ENCODE peak calls at places on chromosomes 12 and 14, in eight cellular contexts. B is NCI-H2107; Q is RPMI7951; E is MV-4-11; S is activated naive CD4-positive, alpha-beta T cell; Y is activated T-helper 1 cell treated with anti-CD3 and anti-CD28 coated beads, Interleukin-2, amount 50 U/mL, for 16 hours; V is B cell; M is H9. P is an unnamed sample.

GRCh38 chr12:57096099-57096572 is 7.2 kb downstream of the NAB2 start:
- DNase-seq in V (no peak), Y (no peak), S (no peak), B (no peak), M (no peak), E (no peak), Q (no peak), P (no peak)

GRCh38 chr12:116458492-116458891 is 100.7 kb upstream of the MAP1LC3B2 start:
- DNase-seq in Y (no peak), V (no peak), B (no peak), E (no peak), Q (no peak), M (no peak), S (no peak), P (no peak)

GRCh38 chr14:59187802-59188460 is 536 bp upstream of the DAAM1 start:
- DNase-seq in Y (peak), S (no peak), V (no peak), E (no peak), M (no peak), B (peak), Q (no peak), P (peak)

GRCh38 chr12:131153016-131153415 is 199.3 kb downstream of the ADGRD1 start:
- DNase-seq in Y (no peak), Q (no peak), S (no peak), V (no peak), E (no peak), M (no peak), B (no peak), P (no peak)

GRCh38 chr14:101633276-101633675 is 72.0 kb downstream of the DIO3 start:
- DNase-seq in Q (no peak), S (no peak), M (no peak), V (no peak), B (no peak), Y (no peak), E (no peak), P (no peak)

GRCh38 chr14:23095196-23096108 is at the start of gene C14orf119:
- DNase-seq in Y (peak), V (peak), E (no peak), M (peak), B (no peak), S (no peak), Q (peak), P (peak)

GRCh38 chr12:114096461-114096860 is 130.3 kb upstream of the RBM19 start:
- DNase-seq in S (no peak), B (no peak), M (no peak), V (no peak), Q (peak), E (no peak), Y (no peak), P (no peak)

GRCh38 chr14:91284791-91285548 is 40.5 kb upstream of the GPR68 start:
- DNase-seq in V (no peak), S (no peak), B (no peak), E (peak), M (no peak), Q (peak), Y (no peak), P (no peak)

GRCh38 chr12:10968765-10969456 is 17.8 kb downstream of the TAS2R50 start:
- DNase-seq in B (no peak), M (no peak), Y (no peak), Q (peak), S (no peak), V (no peak), E (no peak), P (peak)

GRCh38 chr12:109571773-109572505 is 1.4 kb downstream of the MMAB start:
- DNase-seq in S (no peak), M (no peak), V (no peak), E (no peak), Y (no peak), B (no peak), Q (no peak), P (no peak)

GRCh38 chr12:124754949-124755800 is 108.5 kb downstream of the SCARB1 start:
- DNase-seq in Y (no peak), E (peak), B (peak), M (peak), Q (peak), S (no peak), V (no peak), P (peak)